ENCODE peak calls at places on chromosome 16, in four cellular contexts. L, I, C and P are unnamed samples.

GRCh38 chr16:88650749-88651275 is at the start of gene CYBA:
- DNase-seq in C (peak; percentile 26), I (no peak), L (peak; percentile 82), P (peak; percentile 79)

GRCh38 chr16:81319221-81319912 is 4.6 kb downstream of the GAN start:
- DNase-seq in C (peak; percentile 46), I (no peak), L (peak; percentile 92), P (peak; percentile 55)

GRCh38 chr16:20899503-20900298 is 457 bp downstream of the DCUN1D3 start:
- DNase-seq in I (peak; percentile 39), C (no peak), L (peak; percentile 66), P (peak; percentile 19)

GRCh38 chr16:3731126-3731935 is 14.0 kb upstream of the TRAP1 start:
- DNase-seq in C (no peak), L (no peak), I (no peak), P (no peak)

GRCh38 chr16:53433930-53434435 is 288 bp upstream of the RBL2 start:
- DNase-seq in I (no peak), L (peak; percentile 81), C (peak; percentile 84), P (peak; percentile 79)

GRCh38 chr16:14509055-14509454 is 121.0 kb downstream of the PARN start:
- DNase-seq in L (no peak), I (no peak), C (no peak), P (no peak)

GRCh38 chr16:89453662-89454321 is 36.6 kb downstream of the ANKRD11 start:
- DNase-seq in L (no peak), I (no peak), C (no peak), P (peak; percentile 35)

GRCh38 chr16:46737621-46738214 is 10.4 kb downstream of the MYLK3 start:
- DNase-seq in C (no peak), I (no peak), L (no peak), P (no peak)

GRCh38 chr16:72939247-72939646 is 108.7 kb downstream of the ZFHX3 start:
- DNase-seq in I (no peak), C (peak; percentile 80), L (no peak), P (peak; percentile 79)

GRCh38 chr16:280552-280951 is at the start of gene ARHGDIG:
- DNase-seq in C (no peak), I (no peak), L (no peak), P (no peak)

GRCh38 chr16:77238593-77238992 is 39.4 kb downstream of the SYCE1L start:
- DNase-seq in L (no peak), C (no peak), I (no peak), P (no peak)

GRCh38 chr16:58197314-58198012 is 443 bp downstream of the CSNK2A2 start:
- DNase-seq in I (no peak), L (no peak), C (no peak), P (peak; percentile 15)

GRCh38 chr16:2586241-2586640 is 48.4 kb downstream of the PDPK1 start:
- DNase-seq in L (no peak), I (no peak), C (no peak), P (no peak)

GRCh38 chr16:3311496-3311895 is 6.2 kb downstream of the ZNF75A start:
- DNase-seq in C (no peak), L (no peak), I (no peak), P (no peak)

GRCh38 chr16:17527538-17527937 is 56.8 kb upstream of the XYLT1 start:
- DNase-seq in C (no peak), L (no peak), I (no peak), P (no peak)

GRCh38 chr16:56764835-56765234 is 34.9 kb downstream of the NUP93 start:
- DNase-seq in C (no peak), I (no peak), L (no peak), P (no peak)

GRCh38 chr16:12157510-12158093 is 181.1 kb downstream of the SNX29 start:
- DNase-seq in C (no peak), L (peak; percentile 65), I (no peak), P (peak; percentile 73)

GRCh38 chr16:31134625-31135534 is 647 bp downstream of the PRSS8 start:
- DNase-seq in L (peak; percentile 35), C (peak; percentile 8), I (no peak), P (no peak)

GRCh38 chr16:6573577-6573976 is 759.1 kb upstream of the RBFOX1 start:
- DNase-seq in I (peak; percentile 62), C (no peak), L (no peak), P (no peak)

GRCh38 chr16:84175351-84176081 is 11.3 kb downstream of the TAF1C start:
- DNase-seq in I (no peak), C (peak; percentile 41), L (peak; percentile 44), P (no peak)

GRCh38 chr16:70396209-70396904 is 42.5 kb downstream of the ST3GAL2 start:
- DNase-seq in I (no peak), C (peak; percentile 10), L (no peak), P (peak; percentile 49)

GRCh38 chr16:89828199-89828869 is at the start of gene SPIRE2:
- DNase-seq in C (peak; percentile 64), L (peak; percentile 86), I (peak; percentile 52), P (peak; percentile 76)

GRCh38 chr16:3954411-3954921 is 74.0 kb upstream of the CREBBP start:
- DNase-seq in C (peak; percentile 36), L (peak; percentile 76), I (no peak), P (peak; percentile 70)

GRCh38 chr16:64754279-64754678 is 367.6 kb downstream of the CDH11 start:
- DNase-seq in L (no peak), C (no peak), I (no peak), P (no peak)

GRCh38 chr16:12132290-12132689 is 155.8 kb downstream of the SNX29 start:
- DNase-seq in L (no peak), I (no peak), C (peak; percentile 55), P (no peak)

GRCh38 chr16:69613283-69614154 is 47.8 kb downstream of the NFAT5 start:
- DNase-seq in L (no peak), I (no peak), C (peak; percentile 35), P (no peak)

GRCh38 chr16:89645122-89645521 is 12.4 kb downstream of the CHMP1A start:
- DNase-seq in L (no peak), C (no peak), I (no peak), P (no peak)

GRCh38 chr16:71894229-71894920 is 956 bp upstream of the IST1 start:
- DNase-seq in C (peak; percentile 71), I (peak; percentile 19), L (peak; percentile 62), P (peak; percentile 33)

GRCh38 chr16:56603589-56603988 is 4.8 kb upstream of the MT2A start:
- DNase-seq in L (peak; percentile 75), C (peak; percentile 47), I (peak; percentile 36), P (peak; percentile 45)

GRCh38 chr16:85220125-85220839 is 108.0 kb upstream of the CIBAR2 start:
- DNase-seq in C (peak; percentile 96), L (no peak), I (peak; percentile 17), P (peak; percentile 82)

GRCh38 chr16:47664653-47665325 is 203.7 kb downstream of the PHKB start:
- DNase-seq in I (no peak), L (no peak), C (peak; percentile 63), P (no peak)

GRCh38 chr16:47921535-47921934 is 234.3 kb downstream of the ABCC12 start:
- DNase-seq in C (no peak), I (no peak), L (no peak), P (no peak)

GRCh38 chr16:65500007-65500406 is 378.1 kb upstream of the CDH11 start:
- DNase-seq in L (no peak), C (no peak), I (no peak), P (no peak)

GRCh38 chr16:53052519-53053501 is at the start of gene CHD9NB:
- DNase-seq in C (peak; percentile 88), I (no peak), L (peak; percentile 97), P (peak; percentile 73)

GRCh38 chr16:79334127-79334526 is 266.4 kb downstream of the MAF start:
- DNase-seq in I (no peak), C (no peak), L (peak; percentile 22), P (no peak)

GRCh38 chr16:46673320-46674013 is 15.5 kb downstream of the VPS35 start:
- DNase-seq in C (peak; percentile 72), I (peak; percentile 16), L (peak; percentile 80), P (peak; percentile 47)

GRCh38 chr16:1428511-1428910 is 2.4 kb upstream of the PERCC1 start:
- DNase-seq in C (no peak), I (no peak), L (no peak), P (no peak)